ENCODE peak calls at places on chromosome 1, in four cellular contexts. Q is stimulated activated CD8-positive, alpha-beta memory T cell treated with anti-CD3 and anti-CD28 coated beads, Interleukin-2, amount 100 ng/mL, for 1 hour; C is BJ; D is posterior cingulate gyrus. T is an unnamed sample.

GRCh38 chr1:79364896-79365295 is 358.4 kb upstream of the ADGRL4 start:
- DNase-seq in C (no peak), Q (no peak), D (no peak), T (no peak)

GRCh38 chr1:199759268-199759724 is 268.2 kb upstream of the NR5A2 start:
- DNase-seq in Q (no peak), C (no peak), D (no peak), T (no peak)

GRCh38 chr1:192557841-192558595 is 17.6 kb upstream of the RGS1 start:
- DNase-seq in D (no peak), Q (no peak), C (no peak), T (no peak)

GRCh38 chr1:167750641-167751040 is 28.9 kb downstream of the MPZL1 start:
- DNase-seq in C (no peak), D (no peak), Q (no peak), T (no peak)

GRCh38 chr1:217272385-217272784 is 358.5 kb downstream of the GPATCH2 start:
- DNase-seq in C (peak), D (no peak), Q (no peak), T (no peak)

GRCh38 chr1:43831866-43832654 is 101.5 kb upstream of the ARTN start:
- DNase-seq in Q (no peak), D (no peak), C (no peak), T (no peak)

GRCh38 chr1:65254320-65255087 is 54.8 kb upstream of the DNAJC6 start:
- DNase-seq in Q (peak), C (no peak), D (peak), T (peak)

GRCh38 chr1:32205401-32206370 is at the start of gene IQCC:
- DNase-seq in Q (peak), C (no peak), D (peak), T (peak)

GRCh38 chr1:45545553-45546310 is 4.9 kb upstream of the AKR1A1 start:
- DNase-seq in D (no peak), Q (no peak), C (no peak), T (no peak)

GRCh38 chr1:156705918-156706646 is 699 bp upstream of the CRABP2 start:
- DNase-seq in D (peak), Q (peak), C (no peak), T (peak)

GRCh38 chr1:38522998-38523939 is 336.3 kb downstream of the RRAGC start:
- DNase-seq in C (no peak), Q (no peak), D (no peak), T (no peak)

GRCh38 chr1:21550866-21551475 is 41.7 kb downstream of the ALPL start:
- DNase-seq in Q (no peak), C (no peak), D (no peak), T (no peak)

GRCh38 chr1:206030714-206031113 is 7.0 kb upstream of the CTSE start:
- DNase-seq in D (peak), C (no peak), Q (peak), T (peak)

GRCh38 chr1:22889213-22889827 is 83.3 kb downstream of the LACTBL1 start:
- DNase-seq in Q (no peak), C (no peak), D (peak), T (peak)

GRCh38 chr1:44021156-44021555 is 10.1 kb downstream of the SLC6A9 start:
- DNase-seq in Q (no peak), C (no peak), D (peak), T (no peak)

GRCh38 chr1:56411484-56412180 is 167.7 kb downstream of the PLPP3 start:
- DNase-seq in Q (no peak), C (no peak), D (no peak), T (no peak)